ENCODE peak calls at places on chromosomes 11 and 22, in seven cellular contexts. Q, I, V, H, Z, N and E are unnamed samples.
A peak's percentile ranks its signal among the peaks of the same experiment; 100 is the strongest.

GRCh38 chr11:112769573-112769972 is 191.6 kb upstream of the NCAM1 start:
- DNase-seq in V (no peak), I (no peak), H (no peak), Z (no peak), Q (no peak), N (no peak), E (no peak)

GRCh38 chr22:17536269-17536668 is 27.0 kb upstream of the SLC25A18 start:
- DNase-seq in Z (no peak), V (no peak), N (no peak), I (no peak), Q (peak; percentile 55), H (no peak), E (no peak)

GRCh38 chr11:88345408-88345807 is 7.9 kb upstream of the CTSC start:
- DNase-seq in Q (no peak), I (peak; percentile 84), N (no peak), H (no peak), Z (no peak), V (peak; percentile 69), E (peak; percentile 36)

GRCh38 chr22:30998329-30998728 is 29.3 kb downstream of the TUG1 start:
- DNase-seq in I (no peak), V (no peak), H (no peak), Z (no peak), Q (no peak), N (no peak), E (no peak)

GRCh38 chr22:28817919-28818859 is 17.8 kb upstream of the XBP1 start:
- DNase-seq in I (no peak), Q (no peak), H (peak; percentile 82), N (peak; percentile 66), V (no peak), Z (no peak), E (no peak)

GRCh38 chr11:125165111-125165663 is 636 bp downstream of the PKNOX2 start:
- DNase-seq in Q (no peak), V (peak; percentile 32), H (peak; percentile 83), I (peak; percentile 53), N (no peak), Z (peak; percentile 32), E (no peak)

GRCh38 chr22:25045176-25045575 is 92.7 kb downstream of the KIAA1671 start:
- DNase-seq in I (no peak), Q (no peak), Z (no peak), N (no peak), V (no peak), H (peak; percentile 3), E (no peak)

GRCh38 chr11:36356201-36356600 is 60.1 kb downstream of the PRR5L start:
- DNase-seq in V (peak; percentile 71), I (no peak), Q (no peak), Z (no peak), H (no peak), N (peak; percentile 70), E (peak; percentile 40)

GRCh38 chr11:115267871-115268270 is 236.3 kb downstream of the CADM1 start:
- DNase-seq in Q (no peak), N (peak; percentile 2), I (no peak), H (no peak), V (no peak), Z (no peak), E (no peak)

GRCh38 chr11:94134651-94135512 is 6.2 kb downstream of the PANX1 start:
- DNase-seq in H (peak; percentile 76), V (peak; percentile 91), Z (peak; percentile 93), I (peak; percentile 90), Q (peak; percentile 66), N (peak; percentile 26), E (peak; percentile 95)

GRCh38 chr11:57219021-57219627 is 17.9 kb downstream of the APLNR start:
- DNase-seq in I (no peak), H (no peak), V (peak; percentile 14), Q (no peak), Z (no peak), N (no peak), E (no peak)

GRCh38 chr11:3147626-3148025 is 17.5 kb downstream of the OSBPL5 start:
- DNase-seq in Z (no peak), V (no peak), H (no peak), Q (no peak), I (no peak), N (no peak), E (no peak)

GRCh38 chr11:68463714-68464113 is 3.2 kb downstream of the PPP6R3 start:
- DNase-seq in Q (no peak), Z (no peak), N (no peak), I (no peak), V (peak; percentile 53), H (no peak), E (no peak)

GRCh38 chr11:16785520-16786128 is 47.2 kb downstream of the C11orf58 start:
- DNase-seq in H (no peak), N (peak; percentile 73), V (peak; percentile 89), Q (peak; percentile 79), I (peak; percentile 61), Z (peak; percentile 73), E (peak; percentile 88)

GRCh38 chr11:76200006-76200940 is 6.0 kb downstream of the WNT11 start:
- DNase-seq in V (no peak), H (peak; percentile 50), Z (no peak), Q (no peak), I (no peak), N (no peak), E (no peak)

GRCh38 chr22:24583221-24583971 is 9.5 kb downstream of the LRRC75B start:
- DNase-seq in H (peak; percentile 40), I (no peak), Z (no peak), V (no peak), Q (no peak), N (no peak), E (peak; percentile 66)

GRCh38 chr22:25169278-25170031 is 30.2 kb upstream of the CRYBB3 start:
- DNase-seq in V (no peak), Q (no peak), H (no peak), Z (no peak), N (no peak), I (no peak), E (no peak)

GRCh38 chr22:46758867-46759290 is 3.6 kb upstream of the TBC1D22A start:
- DNase-seq in H (peak; percentile 55), Q (peak; percentile 60), I (peak; percentile 43), Z (peak; percentile 82), N (peak; percentile 83), V (peak; percentile 88), E (peak; percentile 81)

GRCh38 chr22:22752556-22753477 is 108.4 kb downstream of the GGTLC2 start:
- DNase-seq in N (no peak), V (peak; percentile 70), Z (no peak), H (peak; percentile 77), I (peak; percentile 10), Q (no peak), E (peak; percentile 89)

GRCh38 chr11:405323-405975 is 9.3 kb downstream of the SIGIRR start:
- DNase-seq in N (no peak), V (peak; percentile 56), Q (no peak), Z (no peak), H (peak; percentile 78), I (no peak), E (peak; percentile 59)

GRCh38 chr11:44930588-44931302 is 19.9 kb downstream of the TP53I11 start:
- DNase-seq in Q (no peak), I (no peak), N (no peak), Z (no peak), H (no peak), V (no peak), E (no peak)

GRCh38 chr22:47050601-47051051 is 288.2 kb downstream of the TBC1D22A start:
- DNase-seq in V (no peak), Z (no peak), N (no peak), Q (no peak), I (no peak), H (peak; percentile 69), E (no peak)

GRCh38 chr22:25763239-25763777 is 21.3 kb downstream of the MYO18B start:
- DNase-seq in I (no peak), H (no peak), N (no peak), Q (no peak), Z (no peak), V (no peak), E (peak; percentile 45)

GRCh38 chr11:23959466-23959865 is 537.4 kb upstream of the LUZP2 start:
- DNase-seq in H (no peak), I (no peak), Q (no peak), N (no peak), Z (no peak), V (no peak), E (no peak)

GRCh38 chr11:117089685-117090084 is 8.5 kb downstream of the SIK3 start:
- DNase-seq in I (peak; percentile 90), Q (no peak), Z (no peak), V (no peak), N (peak; percentile 54), H (no peak), E (no peak)

GRCh38 chr11:57567210-57567511 is 311 bp downstream of the UBE2L6 start:
- DNase-seq in V (peak; percentile 25), Q (no peak), Z (peak; percentile 18), I (peak; percentile 16), H (no peak), N (peak; percentile 34), E (peak; percentile 15)

GRCh38 chr22:42996646-42997365 is 18.1 kb downstream of the PACSIN2 start:
- DNase-seq in I (no peak), Z (no peak), H (no peak), V (no peak), N (no peak), Q (no peak), E (no peak)

GRCh38 chr11:65389294-65389980 is 3.0 kb downstream of the FRMD8 start:
- DNase-seq in V (no peak), N (no peak), H (peak; percentile 71), Q (no peak), Z (no peak), I (no peak), E (no peak)
- H3K4me3 ChIP-seq in V (no peak overlapping the region), N (no peak overlapping the region), H (no peak overlapping the region), Q (peak overlapping the region; percentile 27), Z (no peak overlapping the region), I (no peak overlapping the region), E (no peak overlapping the region)

DNA sequence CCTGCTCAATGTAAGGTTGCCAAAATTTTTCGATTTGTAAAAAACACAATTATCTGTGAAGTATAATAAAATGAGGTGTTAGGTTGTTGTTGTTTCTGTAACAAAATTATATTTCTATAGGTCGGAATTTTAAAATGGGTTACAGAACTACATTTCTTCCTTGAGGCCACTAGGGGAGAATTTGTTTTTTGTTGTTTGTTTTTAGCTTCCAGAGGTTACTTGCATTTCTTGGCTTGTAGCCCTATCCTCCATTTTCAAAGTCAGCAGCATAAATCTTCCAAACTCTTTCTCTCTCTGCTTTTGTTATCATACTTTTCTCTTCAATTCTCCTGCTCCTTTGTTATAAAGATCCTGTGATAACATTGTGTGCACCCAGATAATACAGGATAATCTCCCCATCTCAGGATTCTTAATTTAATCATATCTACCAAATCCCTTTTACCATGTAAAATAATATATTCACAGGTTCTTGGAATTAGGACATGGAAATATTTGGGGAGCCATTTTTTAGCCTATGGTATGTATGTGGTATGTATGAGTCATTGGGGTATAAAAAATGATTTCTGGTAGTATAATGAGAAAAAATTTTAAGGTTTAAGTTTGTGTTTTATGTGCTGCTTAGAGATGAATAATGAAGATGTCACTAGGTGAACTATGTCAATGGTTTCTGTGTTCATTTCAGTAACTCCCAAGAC is 9.4 kb upstream of the PATL1 start:
- DNase-seq in V (peak; percentile 21), I (no peak), Q (no peak), Z (no peak), N (no peak), H (no peak), E (peak; percentile 15)
- TF ChIP-seq CTCF in V (no peak), I (no peak), Q (no peak), Z (no peak), N (no peak), H (no peak), E (peak; percentile 8)

GRCh38 chr11:102837646-102838045 is 5.8 kb downstream of the MMP3 start:
- DNase-seq in I (no peak), N (no peak), Z (no peak), V (no peak), H (no peak), Q (no peak), E (no peak)
- H3K4me3 ChIP-seq in I (no peak overlapping the region), N (no peak overlapping the region), Z (no peak overlapping the region), V (no peak overlapping the region), H (no peak overlapping the region), Q (no peak overlapping the region), E (no peak overlapping the region)

GRCh38 chr11:104164028-104164520 is at the start of gene PDGFD:
- DNase-seq in N (peak; percentile 88), V (peak; percentile 77), Z (peak; percentile 89), I (peak; percentile 67), H (peak; percentile 83), Q (no peak), E (peak; percentile 91)
- TF ChIP-seq CTCF in N (peak; percentile 38), V (peak; percentile 57), Z (peak; percentile 73), I (peak; percentile 23), H (no peak), Q (no peak), E (peak; percentile 39)